ENCODE peak calls at places on chromosome 19, in seven cellular contexts. One of them, this sample, is unnamed.

GRCh38 chr19:18204394-18205179 is 745 bp upstream of the RAB3A start:
- DNase-seq in psoas muscle: peak; percentile 31
- DNase-seq in heart right ventricle: peak; percentile 80
- DNase-seq in Peyer's patch: peak; percentile 61
- DNase-seq in GM23248: peak; percentile 64
- DNase-seq in Panc1: no peak
- DNase-seq in stomach: peak; percentile 52
- DNase-seq in this sample: no peak

GRCh38 chr19:39998511-39998910 is 1.7 kb downstream of the ZNF546 start:
- DNase-seq in stomach: no peak
- DNase-seq in Peyer's patch: no peak
- DNase-seq in psoas muscle: no peak
- DNase-seq in GM23248: peak; percentile 63
- DNase-seq in heart right ventricle: no peak
- DNase-seq in Panc1: peak; percentile 93
- DNase-seq in this sample: no peak

GRCh38 chr19:56601375-56601774 is 6.3 kb downstream of the ZNF71 start:
- DNase-seq in psoas muscle: no peak
- DNase-seq in heart right ventricle: no peak
- DNase-seq in GM23248: peak; percentile 28
- DNase-seq in Peyer's patch: no peak
- DNase-seq in stomach: no peak
- DNase-seq in Panc1: no peak
- DNase-seq in this sample: no peak

GRCh38 chr19:11375143-11375948 is 880 bp downstream of the SWSAP1 start:
- DNase-seq in GM23248: no peak
- DNase-seq in heart right ventricle: peak; percentile 50
- DNase-seq in stomach: peak; percentile 59
- DNase-seq in Panc1: no peak
- DNase-seq in psoas muscle: peak; percentile 44
- DNase-seq in Peyer's patch: no peak
- DNase-seq in this sample: peak; percentile 84

GRCh38 chr19:10036601-10037071 is 23.4 kb downstream of the RDH8 start:
- DNase-seq in heart right ventricle: no peak
- DNase-seq in psoas muscle: no peak
- DNase-seq in Panc1: no peak
- DNase-seq in stomach: no peak
- DNase-seq in GM23248: peak; percentile 7
- DNase-seq in Peyer's patch: no peak
- DNase-seq in this sample: no peak

GRCh38 chr19:33418461-33418860 is 45.0 kb downstream of the CEBPG start:
- DNase-seq in Peyer's patch: no peak
- DNase-seq in GM23248: no peak
- DNase-seq in heart right ventricle: no peak
- DNase-seq in psoas muscle: no peak
- DNase-seq in Panc1: no peak
- DNase-seq in stomach: no peak
- DNase-seq in this sample: peak; percentile 44

GRCh38 chr19:3249408-3249807 is 24.9 kb downstream of the CELF5 start:
- DNase-seq in Panc1: no peak
- DNase-seq in stomach: no peak
- DNase-seq in psoas muscle: no peak
- DNase-seq in heart right ventricle: no peak
- DNase-seq in Peyer's patch: no peak
- DNase-seq in GM23248: no peak
- DNase-seq in this sample: no peak

GRCh38 chr19:49690656-49691242 is at the start of gene CPT1C:
- DNase-seq in psoas muscle: peak; percentile 78
- DNase-seq in heart right ventricle: peak; percentile 87
- DNase-seq in Panc1: no peak
- DNase-seq in Peyer's patch: peak; percentile 74
- DNase-seq in GM23248: peak; percentile 91
- DNase-seq in stomach: peak; percentile 79
- DNase-seq in this sample: peak; percentile 93

GRCh38 chr19:10762656-10763055 is 44.8 kb downstream of the DNM2 start:
- DNase-seq in stomach: no peak
- DNase-seq in Panc1: no peak
- DNase-seq in GM23248: no peak
- DNase-seq in heart right ventricle: peak; percentile 66
- DNase-seq in Peyer's patch: peak; percentile 61
- DNase-seq in psoas muscle: no peak
- DNase-seq in this sample: peak; percentile 53

GRCh38 chr19:33819875-33820781 is 23.5 kb downstream of the KCTD15 start:
- DNase-seq in psoas muscle: peak; percentile 82
- DNase-seq in Peyer's patch: peak; percentile 80
- DNase-seq in heart right ventricle: peak; percentile 86
- DNase-seq in stomach: peak; percentile 88
- DNase-seq in GM23248: peak; percentile 85
- DNase-seq in Panc1: no peak
- DNase-seq in this sample: peak; percentile 90

GRCh38 chr19:34481861-34482379 is 362 bp downstream of the WTIP start:
- DNase-seq in stomach: no peak
- DNase-seq in Peyer's patch: no peak
- DNase-seq in Panc1: no peak
- DNase-seq in psoas muscle: no peak
- DNase-seq in heart right ventricle: no peak
- DNase-seq in GM23248: peak; percentile 87
- DNase-seq in this sample: peak; percentile 80

GRCh38 chr19:19628499-19629134 is 597 bp upstream of the LPAR2 start:
- DNase-seq in Panc1: no peak
- DNase-seq in stomach: peak; percentile 85
- DNase-seq in Peyer's patch: peak; percentile 72
- DNase-seq in psoas muscle: no peak
- DNase-seq in heart right ventricle: no peak
- DNase-seq in GM23248: peak; percentile 16
- DNase-seq in this sample: peak; percentile 64

GRCh38 chr19:45071969-45072790 is 4.1 kb downstream of the ZNF296 start:
- DNase-seq in Peyer's patch: no peak
- DNase-seq in heart right ventricle: no peak
- DNase-seq in Panc1: no peak
- DNase-seq in stomach: peak; percentile 78
- DNase-seq in GM23248: no peak
- DNase-seq in psoas muscle: no peak
- DNase-seq in this sample: no peak

GRCh38 chr19:18514800-18515682 is 6.8 kb downstream of the ELL start:
- DNase-seq in GM23248: peak; percentile 75
- DNase-seq in Panc1: no peak
- DNase-seq in Peyer's patch: peak; percentile 85
- DNase-seq in heart right ventricle: peak; percentile 65
- DNase-seq in stomach: peak; percentile 71
- DNase-seq in psoas muscle: peak; percentile 71
- DNase-seq in this sample: peak; percentile 74

GRCh38 chr19:41540041-41540695 is 35.8 kb upstream of the CEACAM21 start:
- DNase-seq in GM23248: no peak
- DNase-seq in psoas muscle: no peak
- DNase-seq in stomach: no peak
- DNase-seq in Peyer's patch: no peak
- DNase-seq in heart right ventricle: no peak
- DNase-seq in Panc1: no peak
- DNase-seq in this sample: no peak

GRCh38 chr19:21604351-21604926 is 99.0 kb downstream of the ZNF429 start:
- DNase-seq in psoas muscle: no peak
- DNase-seq in Panc1: no peak
- DNase-seq in Peyer's patch: no peak
- DNase-seq in stomach: no peak
- DNase-seq in GM23248: peak; percentile 60
- DNase-seq in heart right ventricle: peak; percentile 14
- DNase-seq in this sample: no peak

GRCh38 chr19:40621966-40622772 is 21.0 kb downstream of the LTBP4 start:
- DNase-seq in heart right ventricle: no peak
- DNase-seq in Peyer's patch: no peak
- DNase-seq in stomach: no peak
- DNase-seq in Panc1: no peak
- DNase-seq in psoas muscle: no peak
- DNase-seq in GM23248: no peak
- DNase-seq in this sample: no peak

GRCh38 chr19:19218911-19219310 is 7.2 kb downstream of the NCAN start:
- DNase-seq in Peyer's patch: no peak
- DNase-seq in Panc1: no peak
- DNase-seq in psoas muscle: no peak
- DNase-seq in GM23248: no peak
- DNase-seq in stomach: no peak
- DNase-seq in heart right ventricle: no peak
- DNase-seq in this sample: no peak

GRCh38 chr19:48856921-48857320 is 11.5 kb downstream of the PLEKHA4 start:
- DNase-seq in Panc1: no peak
- DNase-seq in heart right ventricle: no peak
- DNase-seq in stomach: no peak
- DNase-seq in psoas muscle: no peak
- DNase-seq in Peyer's patch: no peak
- DNase-seq in GM23248: peak; percentile 24
- DNase-seq in this sample: no peak

GRCh38 chr19:3636962-3637361 is 10.4 kb upstream of the CACTIN start:
- DNase-seq in psoas muscle: no peak
- DNase-seq in stomach: no peak
- DNase-seq in GM23248: no peak
- DNase-seq in Panc1: no peak
- DNase-seq in heart right ventricle: no peak
- DNase-seq in Peyer's patch: no peak
- DNase-seq in this sample: no peak

GRCh38 chr19:6220385-6221191 is 59.2 kb downstream of the MLLT1 start:
- DNase-seq in stomach: no peak
- DNase-seq in Panc1: no peak
- DNase-seq in psoas muscle: peak; percentile 82
- DNase-seq in Peyer's patch: no peak
- DNase-seq in GM23248: peak; percentile 94
- DNase-seq in heart right ventricle: no peak
- DNase-seq in this sample: peak; percentile 82
- H3K4me1 ChIP-seq in stomach: peaks cover 68% of the 10 kb centered on the region
- H3K4me1 ChIP-seq in Panc1: no peaks in the 10 kb centered on the region
- H3K4me1 ChIP-seq in psoas muscle: peaks cover 57% of the 10 kb centered on the region
- H3K4me1 ChIP-seq in Peyer's patch: no peaks in the 10 kb centered on the region
- H3K4me1 ChIP-seq in GM23248: peaks cover 25% of the 10 kb centered on the region
- H3K4me1 ChIP-seq in heart right ventricle: peaks cover 80% of the 10 kb centered on the region
- H3K4me1 ChIP-seq in this sample: peaks cover 30% of the 10 kb centered on the region

DNA sequence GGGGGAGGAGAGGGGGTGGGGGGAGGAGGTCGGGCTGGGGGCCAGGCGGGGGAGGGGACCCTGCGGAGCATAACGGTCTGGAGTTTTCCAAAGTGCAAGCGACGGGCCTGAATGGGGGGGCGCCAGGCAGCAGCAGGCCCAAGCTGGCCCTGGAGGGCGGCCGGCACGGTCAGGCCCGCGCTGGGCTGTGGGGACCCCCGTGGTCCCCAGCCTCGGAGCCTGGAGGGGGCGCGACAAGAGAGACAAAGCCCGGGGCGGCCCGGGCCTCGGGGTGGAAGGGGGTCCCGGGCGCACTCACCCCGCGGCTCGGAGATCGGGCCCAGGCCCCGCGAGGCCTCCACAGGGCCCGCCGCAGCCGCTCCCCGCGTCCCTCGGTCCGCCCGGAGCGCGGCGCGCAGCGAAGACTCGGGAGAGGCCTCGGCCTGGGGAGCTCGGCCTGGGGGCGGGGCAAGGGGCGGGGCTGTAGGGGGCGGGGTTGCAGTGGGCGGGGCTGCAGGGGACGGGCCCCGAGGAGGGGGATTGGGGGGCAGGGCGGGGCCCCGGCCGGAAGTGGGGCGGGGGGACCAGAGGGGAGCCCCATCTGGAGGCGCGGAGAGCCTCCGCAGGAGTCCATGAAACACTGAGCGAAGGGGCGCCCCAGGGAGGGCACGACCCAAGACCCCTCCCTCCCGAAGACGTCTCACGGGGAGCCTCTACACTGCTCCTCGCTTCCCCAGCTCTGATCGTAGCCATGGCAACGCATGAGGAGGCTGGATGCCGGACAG is 47.6 kb downstream of the PTPRS start:
- DNase-seq in Peyer's patch: peak; percentile 64
- DNase-seq in stomach: peak; percentile 70
- DNase-seq in psoas muscle: peak; percentile 71
- DNase-seq in heart right ventricle: peak; percentile 50
- DNase-seq in Panc1: no peak
- DNase-seq in GM23248: peak; percentile 92
- DNase-seq in this sample: peak; percentile 90
- H3K4me1 ChIP-seq in Peyer's patch: no peaks in the 10 kb centered on the region
- H3K4me1 ChIP-seq in stomach: peaks cover 60% of the 10 kb centered on the region
- H3K4me1 ChIP-seq in psoas muscle: peaks cover 14% of the 10 kb centered on the region
- H3K4me1 ChIP-seq in heart right ventricle: peaks cover 36% of the 10 kb centered on the region
- H3K4me1 ChIP-seq in Panc1: no peaks in the 10 kb centered on the region
- H3K4me1 ChIP-seq in GM23248: peaks cover 4% of the 10 kb centered on the region
- H3K4me1 ChIP-seq in this sample: no peaks in the 10 kb centered on the region

DNA sequence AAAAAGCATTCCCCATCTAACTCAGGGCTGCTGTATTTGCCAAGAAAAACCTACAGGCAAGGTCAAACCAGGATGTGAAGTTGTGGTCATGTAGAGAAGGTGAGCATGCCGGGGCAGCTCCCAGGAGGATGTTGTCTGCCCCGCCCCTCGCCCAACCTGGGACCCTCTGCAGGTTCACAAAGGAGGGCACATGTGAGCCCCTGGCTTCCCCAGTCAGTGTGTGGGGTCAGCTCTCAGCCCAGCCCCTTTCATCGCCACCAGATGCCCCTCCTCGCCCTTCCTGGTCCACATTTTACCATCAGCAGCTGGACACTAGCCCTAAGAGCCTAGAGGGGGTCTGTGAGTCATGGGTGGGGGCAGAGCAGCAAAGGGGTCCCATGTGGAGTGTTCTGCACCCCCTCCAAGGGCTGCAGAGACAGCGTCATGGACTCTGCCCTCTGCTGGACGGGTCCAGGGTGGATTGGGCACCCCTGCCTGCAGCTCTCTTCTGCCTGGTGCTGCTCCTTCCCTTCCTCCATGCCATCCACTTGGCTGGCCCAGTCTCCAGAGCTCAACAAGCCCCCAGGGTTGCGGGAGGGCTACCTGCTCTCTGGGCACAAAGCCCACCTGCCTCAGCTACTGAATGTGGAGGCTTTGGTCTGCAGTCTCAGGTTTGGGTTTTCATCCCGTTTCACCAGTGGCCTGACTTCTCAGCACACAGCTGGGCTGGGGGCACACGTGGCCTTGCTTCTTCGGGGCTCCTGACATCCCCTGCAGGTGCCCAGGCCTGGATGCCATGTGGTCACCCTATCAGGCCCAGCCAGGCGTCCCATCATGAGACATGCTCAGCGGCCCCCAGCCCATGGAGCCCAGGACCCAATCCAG is 3.7 kb downstream of the PLEKHF1 start:
- DNase-seq in psoas muscle: no peak
- DNase-seq in Panc1: no peak
- DNase-seq in Peyer's patch: no peak
- DNase-seq in GM23248: peak; percentile 22
- DNase-seq in stomach: no peak
- DNase-seq in heart right ventricle: no peak
- DNase-seq in this sample: no peak
- H3K4me1 ChIP-seq in psoas muscle: peaks cover 71% of the 10 kb centered on the region
- H3K4me1 ChIP-seq in Panc1: peaks cover 45% of the 10 kb centered on the region
- H3K4me1 ChIP-seq in Peyer's patch: no peaks in the 10 kb centered on the region
- H3K4me1 ChIP-seq in GM23248: peaks cover 15% of the 10 kb centered on the region
- H3K4me1 ChIP-seq in stomach: peaks cover 73% of the 10 kb centered on the region
- H3K4me1 ChIP-seq in heart right ventricle: peaks cover 86% of the 10 kb centered on the region
- H3K4me1 ChIP-seq in this sample: peaks cover 14% of the 10 kb centered on the region

DNA sequence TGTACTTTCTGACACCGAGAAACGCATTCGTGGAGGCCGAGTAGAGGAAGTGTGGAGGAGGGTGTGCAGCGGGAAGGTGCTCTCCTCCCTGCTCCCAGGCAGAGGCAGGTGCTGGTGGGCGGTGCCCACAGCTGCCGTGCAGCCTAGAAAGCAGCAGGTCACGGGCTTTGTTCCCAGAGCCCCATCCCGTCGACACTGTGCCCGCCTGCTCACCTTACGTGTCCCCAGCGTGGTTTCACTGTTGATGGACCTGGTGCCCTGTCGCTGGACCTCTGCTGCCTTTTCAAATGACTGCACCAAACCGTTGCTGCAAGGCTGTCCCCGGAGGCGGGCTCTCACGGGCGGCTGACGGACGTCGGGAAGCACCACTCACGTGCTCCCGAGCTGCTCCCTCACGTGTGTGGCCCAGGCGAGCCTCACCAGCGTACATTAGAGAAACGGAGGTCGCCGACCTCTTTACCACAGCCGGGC is 20.8 kb downstream of the PLEKHJ1 start:
- DNase-seq in GM23248: no peak
- DNase-seq in psoas muscle: no peak
- DNase-seq in Panc1: no peak
- DNase-seq in Peyer's patch: no peak
- DNase-seq in stomach: no peak
- DNase-seq in heart right ventricle: no peak
- DNase-seq in this sample: no peak
- H3K4me1 ChIP-seq in GM23248: no peaks in the 10 kb centered on the region
- H3K4me1 ChIP-seq in psoas muscle: no peaks in the 10 kb centered on the region
- H3K4me1 ChIP-seq in Panc1: no peaks in the 10 kb centered on the region
- H3K4me1 ChIP-seq in Peyer's patch: peaks cover 3% of the 10 kb centered on the region
- H3K4me1 ChIP-seq in stomach: peaks cover 10% of the 10 kb centered on the region
- H3K4me1 ChIP-seq in heart right ventricle: no peaks in the 10 kb centered on the region
- H3K4me1 ChIP-seq in this sample: no peaks in the 10 kb centered on the region

This sample was measured in right cardiac atrium.